ENCODE peak calls at places on chromosomes 3 and 15, in nine cellular contexts. L is suprapubic skin, C is transverse colon, A is stomach, P is A549, J is HepG2, K is SK-N-SH, Y is H1, V is ovary. G is an unnamed sample.
A peak's percentile ranks its signal among the peaks of the same experiment; 100 is the strongest.

GRCh38 chr3:138332472-138333073 is 2.9 kb upstream of the NME9 start:
- DNase-seq in Y (no peak), K (peak; percentile 50), A (no peak), J (peak; percentile 48), P (peak; percentile 40), L (no peak), C (no peak), V (no peak), G (no peak)

GRCh38 chr3:66047321-66048050 is 8.8 kb upstream of the MAGI1 start:
- DNase-seq in V (peak; percentile 20), A (no peak), C (no peak), K (no peak), J (peak; percentile 62), Y (no peak), L (no peak), P (no peak), G (no peak)

GRCh38 chr3:14234197-14235002 is 55.8 kb downstream of the LSM3 start:
- DNase-seq in Y (no peak), P (no peak), K (no peak), J (peak; percentile 16), V (peak; percentile 67), A (peak; percentile 64), C (peak; percentile 73), L (no peak), G (no peak)

GRCh38 chr3:109853077-109853732 is 515.9 kb upstream of the DPPA4 start:
- DNase-seq in C (no peak), K (no peak), Y (no peak), V (no peak), J (no peak), L (no peak), P (no peak), A (no peak), G (no peak)

GRCh38 chr15:33154366-33155166 is 39.9 kb downstream of the FMN1 start:
- DNase-seq in J (no peak), K (no peak), C (peak; percentile 30), L (no peak), P (no peak), Y (no peak), V (no peak), A (no peak), G (peak; percentile 76)

GRCh38 chr15:68733666-68734065 is 87.0 kb downstream of the ANP32A start:
- DNase-seq in C (no peak), P (no peak), L (no peak), A (no peak), V (no peak), Y (no peak), J (no peak), K (no peak), G (peak; percentile 11)

GRCh38 chr3:82030932-82031331 is 269.5 kb upstream of the GBE1 start:
- DNase-seq in P (no peak), L (no peak), Y (no peak), A (no peak), J (no peak), C (no peak), V (no peak), K (no peak), G (no peak)

GRCh38 chr15:91444656-91445055 is 344.6 kb downstream of the SV2B start:
- DNase-seq in L (no peak), Y (no peak), A (no peak), J (no peak), K (no peak), V (no peak), C (no peak), P (no peak), G (no peak)

GRCh38 chr3:30035935-30036567 is 570.4 kb upstream of the TGFBR2 start:
- DNase-seq in P (no peak), L (no peak), C (no peak), Y (no peak), V (no peak), J (no peak), K (no peak), A (no peak), G (no peak)

GRCh38 chr15:33742286-33742685 is 226.0 kb upstream of the CHRM5 start:
- DNase-seq in K (no peak), V (no peak), P (no peak), C (no peak), Y (no peak), A (no peak), L (no peak), J (no peak), G (no peak)

GRCh38 chr3:82816086-82816485 is 1054.6 kb upstream of the GBE1 start:
- DNase-seq in P (no peak), V (no peak), K (no peak), J (no peak), C (no peak), A (no peak), Y (no peak), L (no peak), G (no peak)

GRCh38 chr3:188881954-188882641 is 289.7 kb upstream of the TPRG1 start:
- DNase-seq in P (peak; percentile 10), A (no peak), L (no peak), C (no peak), J (peak; percentile 24), Y (no peak), V (no peak), K (no peak), G (no peak)

GRCh38 chr3:106004137-106004600 is 135.4 kb upstream of the CBLB start:
- DNase-seq in L (no peak), J (no peak), A (no peak), P (no peak), K (no peak), V (no peak), Y (no peak), C (no peak), G (no peak)

GRCh38 chr3:159941043-159941994 is 47.3 kb upstream of the IL12A start:
- DNase-seq in L (no peak), V (no peak), C (no peak), J (no peak), A (no peak), P (no peak), K (no peak), Y (no peak), G (no peak)

GRCh38 chr3:145798691-145799550 is 362.1 kb downstream of the PLOD2 start:
- DNase-seq in P (no peak), K (no peak), V (no peak), Y (no peak), A (no peak), C (no peak), J (no peak), L (no peak), G (peak; percentile 39)

GRCh38 chr15:36784098-36784670 is 204.8 kb downstream of the CDIN1 start:
- DNase-seq in C (no peak), P (no peak), J (no peak), Y (no peak), K (no peak), L (no peak), V (no peak), A (no peak), G (no peak)

GRCh38 chr3:134340362-134340997 is 33.8 kb downstream of the AMOTL2 start:
- DNase-seq in V (no peak), L (no peak), Y (no peak), J (no peak), C (no peak), K (no peak), P (no peak), A (no peak), G (no peak)

GRCh38 chr3:84959470-84960380 is 936 bp downstream of the CADM2 start:
- DNase-seq in A (no peak), J (no peak), P (no peak), L (no peak), K (peak; percentile 71), V (no peak), Y (peak; percentile 25), C (no peak), G (no peak)

DNA sequence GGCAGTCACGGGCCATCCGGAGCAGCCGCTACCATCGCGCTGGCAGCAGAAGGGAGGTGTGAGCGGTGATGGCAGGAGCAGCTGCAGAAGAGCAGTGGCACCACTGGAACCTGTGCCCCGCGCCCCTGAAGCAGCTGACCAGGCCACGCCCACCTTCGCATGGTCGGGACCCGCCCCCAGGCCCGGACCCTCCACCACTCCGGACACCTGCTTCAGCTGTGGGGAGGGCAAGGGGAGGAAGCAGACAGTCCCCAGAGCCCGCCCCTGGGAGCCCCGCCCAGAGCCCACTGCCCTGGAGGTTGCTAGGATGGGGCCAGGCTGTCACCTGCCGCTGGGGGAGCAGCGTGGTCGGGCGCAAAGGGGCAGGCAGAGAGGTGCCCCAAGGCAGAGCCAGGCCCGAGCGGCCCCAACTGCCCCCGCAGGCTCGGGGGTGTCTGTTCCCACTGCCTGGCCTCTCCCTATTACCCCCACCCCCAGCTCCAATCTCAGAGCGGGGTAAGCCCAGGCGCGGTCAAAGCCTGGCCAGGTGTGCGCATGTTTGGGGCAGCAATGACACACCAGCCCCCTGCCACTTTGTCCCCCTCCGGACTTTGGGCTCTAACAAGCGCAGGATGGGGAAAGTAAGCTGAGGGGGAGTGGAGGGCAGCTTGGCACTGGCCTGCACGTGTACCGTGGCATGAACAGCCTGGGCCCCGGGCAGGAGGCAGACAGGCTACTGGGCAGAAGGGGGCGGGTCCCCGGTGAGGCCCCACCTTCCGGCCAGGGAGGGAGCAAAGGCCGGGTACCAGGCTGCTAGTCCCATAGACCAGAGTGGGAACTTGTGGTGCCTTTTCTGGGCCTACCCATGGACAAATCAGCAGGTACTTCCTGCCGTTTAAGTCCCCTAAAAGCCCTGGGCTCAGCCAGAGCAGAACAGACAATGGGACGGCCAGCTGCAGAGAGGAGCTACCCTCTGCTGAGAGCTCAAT is 8.7 kb downstream of the SPCS1 start:
- DNase-seq in P (no peak), V (no peak), K (peak; percentile 27), Y (peak; percentile 72), L (no peak), J (no peak), C (peak; percentile 63), A (peak; percentile 49), G (no peak)
- TF ChIP-seq EP300 in P (no peak), V (no peak), K (no peak), Y (no peak), L (no peak), J (no peak), C (no peak), A (no peak), G (no peak)

DNA sequence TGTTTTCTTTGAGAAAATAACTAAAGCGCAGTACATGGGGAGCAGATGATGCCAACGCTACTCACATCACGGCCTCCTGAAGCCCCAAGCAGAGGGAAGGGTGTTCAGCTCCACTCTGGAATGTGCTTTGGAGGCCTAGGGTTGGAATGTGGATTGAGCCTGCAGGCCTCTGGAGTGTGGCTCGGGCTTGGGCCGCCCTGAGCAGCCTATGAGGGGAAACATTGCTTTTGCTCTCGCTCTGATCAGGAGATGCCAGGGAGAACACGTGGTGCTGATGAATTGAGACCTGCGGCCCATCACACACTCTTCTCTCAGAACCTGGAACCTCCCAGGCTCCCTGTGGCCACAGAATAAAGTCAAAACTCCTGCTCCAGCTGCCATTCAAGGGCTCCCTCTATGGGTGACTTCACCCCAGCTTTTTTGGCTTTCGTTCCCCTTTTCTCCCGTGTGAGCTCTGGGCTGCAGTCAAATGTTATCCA is 23.3 kb downstream of the CCDC13 start:
- DNase-seq in K (no peak), Y (no peak), P (peak; percentile 28), J (no peak), L (peak; percentile 68), C (no peak), A (peak; percentile 26), V (no peak), G (no peak)
- TF ChIP-seq CTCF in K (peak; percentile 36), Y (peak; percentile 75), P (peak; percentile 25), J (peak; percentile 64), L (no peak), C (no peak), A (no peak), V (no peak), G (peak; percentile 42)

GRCh38 chr3:194572131-194572789 is 61.0 kb downstream of the TMEM44 start:
- DNase-seq in L (peak; percentile 88), A (no peak), K (no peak), Y (no peak), J (peak; percentile 90), V (peak; percentile 33), P (no peak), C (peak; percentile 25), G (peak; percentile 77)
- H3K4me1 ChIP-seq in L (peaks cover 15% of the 10 kb centered on the region), A (peaks cover 6% of the 10 kb centered on the region), K (no peaks in the 10 kb centered on the region), Y (no peaks in the 10 kb centered on the region), J (peaks cover 51% of the 10 kb centered on the region), V (no peaks in the 10 kb centered on the region), P (peaks cover 43% of the 10 kb centered on the region), C (no peaks in the 10 kb centered on the region), G (no peaks in the 10 kb centered on the region)

GRCh38 chr15:73704869-73705645 is 20.9 kb downstream of the CD276 start:
- DNase-seq in K (peak; percentile 86), Y (peak; percentile 34), L (no peak), P (peak; percentile 53), J (peak; percentile 47), V (peak; percentile 70), A (peak; percentile 67), C (peak; percentile 72), G (peak; percentile 79)
- TF ChIP-seq EP300 in K (no peak), Y (no peak), L (no peak), P (no peak), J (no peak), V (no peak), A (no peak), C (no peak), G (no peak)

G was measured in sigmoid colon.